ENCODE peak calls at places on chromosomes 16 and 17, in eight cellular contexts. One of them, this sample, is unnamed. For H3K4me1, the result is how much of the 10 kb centered on the place peaks cover.

GRCh38 chr17:74480290-74480689 is 13.9 kb downstream of the CD300A start:
- DNase-seq in stomach: no peak
- DNase-seq in ovary: no peak
- DNase-seq in A549: no peak
- DNase-seq in esophagus muscularis mucosa: no peak
- DNase-seq in K562: no peak
- DNase-seq in suprapubic skin: no peak
- DNase-seq in tibial nerve: no peak
- DNase-seq in this sample: no peak

GRCh38 chr17:75439287-75439686 is 17.1 kb upstream of the TMEM94 start:
- DNase-seq in stomach: no peak
- DNase-seq in ovary: no peak
- DNase-seq in A549: peak
- DNase-seq in esophagus muscularis mucosa: no peak
- DNase-seq in K562: no peak
- DNase-seq in suprapubic skin: no peak
- DNase-seq in tibial nerve: no peak
- DNase-seq in this sample: no peak

GRCh38 chr16:27495191-27495590 is 54.5 kb downstream of the GTF3C1 start:
- DNase-seq in stomach: no peak
- DNase-seq in ovary: peak
- DNase-seq in A549: no peak
- DNase-seq in esophagus muscularis mucosa: no peak
- DNase-seq in K562: no peak
- DNase-seq in suprapubic skin: no peak
- DNase-seq in tibial nerve: peak
- DNase-seq in this sample: peak

GRCh38 chr17:79664925-79665738 is 54.3 kb upstream of the RBFOX3 start:
- DNase-seq in stomach: peak
- DNase-seq in ovary: peak
- DNase-seq in A549: no peak
- DNase-seq in esophagus muscularis mucosa: no peak
- DNase-seq in K562: no peak
- DNase-seq in suprapubic skin: peak
- DNase-seq in tibial nerve: peak
- DNase-seq in this sample: peak

GRCh38 chr16:64586756-64587155 is 535.1 kb downstream of the CDH11 start:
- DNase-seq in stomach: no peak
- DNase-seq in ovary: no peak
- DNase-seq in A549: no peak
- DNase-seq in esophagus muscularis mucosa: no peak
- DNase-seq in K562: no peak
- DNase-seq in suprapubic skin: no peak
- DNase-seq in tibial nerve: no peak
- DNase-seq in this sample: no peak

GRCh38 chr17:31060814-31061550 is 33.8 kb upstream of the NF1 start:
- DNase-seq in stomach: no peak
- DNase-seq in ovary: no peak
- DNase-seq in A549: no peak
- DNase-seq in esophagus muscularis mucosa: no peak
- DNase-seq in K562: no peak
- DNase-seq in suprapubic skin: no peak
- DNase-seq in tibial nerve: no peak
- DNase-seq in this sample: no peak

GRCh38 chr16:23071202-23072083 is 77.8 kb downstream of the USP31 start:
- DNase-seq in stomach: no peak
- DNase-seq in ovary: peak
- DNase-seq in A549: no peak
- DNase-seq in esophagus muscularis mucosa: peak
- DNase-seq in K562: no peak
- DNase-seq in suprapubic skin: no peak
- DNase-seq in tibial nerve: no peak
- DNase-seq in this sample: no peak

GRCh38 chr17:62797959-62798358 is 10.2 kb downstream of the MARCHF10 start:
- DNase-seq in stomach: no peak
- DNase-seq in ovary: no peak
- DNase-seq in A549: no peak
- DNase-seq in esophagus muscularis mucosa: no peak
- DNase-seq in K562: no peak
- DNase-seq in suprapubic skin: no peak
- DNase-seq in tibial nerve: no peak
- DNase-seq in this sample: no peak

GRCh38 chr16:87264634-87265033 is 52.6 kb downstream of the C16orf95 start:
- DNase-seq in stomach: peak
- DNase-seq in ovary: no peak
- DNase-seq in A549: no peak
- DNase-seq in esophagus muscularis mucosa: no peak
- DNase-seq in K562: no peak
- DNase-seq in suprapubic skin: no peak
- DNase-seq in tibial nerve: no peak
- DNase-seq in this sample: no peak

GRCh38 chr17:57293077-57293476 is 36.8 kb downstream of the MSI2 start:
- DNase-seq in stomach: no peak
- DNase-seq in ovary: no peak
- DNase-seq in A549: no peak
- DNase-seq in esophagus muscularis mucosa: no peak
- DNase-seq in K562: no peak
- DNase-seq in suprapubic skin: no peak
- DNase-seq in tibial nerve: no peak
- DNase-seq in this sample: no peak

GRCh38 chr17:57294629-57295501 is 38.5 kb downstream of the MSI2 start:
- DNase-seq in stomach: no peak
- DNase-seq in ovary: no peak
- DNase-seq in A549: peak
- DNase-seq in esophagus muscularis mucosa: no peak
- DNase-seq in K562: no peak
- DNase-seq in suprapubic skin: no peak
- DNase-seq in tibial nerve: no peak
- DNase-seq in this sample: no peak

GRCh38 chr17:57294075-57294474 is 37.8 kb downstream of the MSI2 start:
- DNase-seq in stomach: no peak
- DNase-seq in ovary: no peak
- DNase-seq in A549: no peak
- DNase-seq in esophagus muscularis mucosa: no peak
- DNase-seq in K562: no peak
- DNase-seq in suprapubic skin: no peak
- DNase-seq in tibial nerve: no peak
- DNase-seq in this sample: no peak

GRCh38 chr17:57296231-57296630 is 39.9 kb downstream of the MSI2 start:
- DNase-seq in stomach: no peak
- DNase-seq in ovary: no peak
- DNase-seq in A549: no peak
- DNase-seq in esophagus muscularis mucosa: no peak
- DNase-seq in K562: no peak
- DNase-seq in suprapubic skin: no peak
- DNase-seq in tibial nerve: no peak
- DNase-seq in this sample: no peak

DNA sequence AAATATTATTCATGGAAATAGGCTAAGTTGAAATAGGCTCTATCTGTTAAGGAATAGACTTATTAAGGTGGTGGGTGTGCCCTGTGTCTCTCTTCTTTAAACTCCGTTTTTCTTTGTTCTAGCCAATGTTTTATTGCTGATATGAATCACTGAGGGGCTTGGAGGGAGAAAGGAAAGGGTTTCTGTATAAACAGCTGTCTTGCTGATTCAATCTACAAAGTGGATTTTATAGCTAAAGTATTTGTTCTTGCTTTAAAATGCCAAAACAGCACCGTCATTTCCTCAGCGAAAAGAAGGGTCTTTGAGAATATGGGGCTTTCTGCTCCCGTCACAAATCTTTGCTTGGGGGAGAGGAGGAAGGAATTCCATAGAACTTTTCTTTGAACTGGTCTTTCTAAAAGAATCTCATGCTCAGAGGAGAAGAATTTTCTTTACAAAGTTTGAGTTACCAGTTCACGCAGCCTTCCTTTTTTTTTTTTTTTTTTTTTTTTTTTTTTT is 39.3 kb downstream of the MSI2 start:
- DNase-seq in stomach: no peak
- DNase-seq in ovary: no peak
- DNase-seq in A549: peak
- DNase-seq in esophagus muscularis mucosa: no peak
- DNase-seq in K562: no peak
- DNase-seq in suprapubic skin: no peak
- DNase-seq in tibial nerve: no peak
- DNase-seq in this sample: no peak
- TF ChIP-seq EP300 in stomach: no peak
- TF ChIP-seq EP300 in ovary: no peak
- TF ChIP-seq EP300 in A549: no peak
- TF ChIP-seq EP300 in esophagus muscularis mucosa: no peak
- TF ChIP-seq EP300 in K562: no peak
- TF ChIP-seq EP300 in suprapubic skin: no peak
- TF ChIP-seq EP300 in tibial nerve: no peak
- TF ChIP-seq EP300 in this sample: no peak

GRCh38 chr16:85136213-85136704 is 24.0 kb upstream of the CIBAR2 start:
- DNase-seq in stomach: no peak
- DNase-seq in ovary: no peak
- DNase-seq in A549: no peak
- DNase-seq in esophagus muscularis mucosa: no peak
- DNase-seq in K562: no peak
- DNase-seq in suprapubic skin: no peak
- DNase-seq in tibial nerve: no peak
- DNase-seq in this sample: peak

GRCh38 chr16:85134794-85135153 is 22.5 kb upstream of the CIBAR2 start:
- DNase-seq in stomach: no peak
- DNase-seq in ovary: no peak
- DNase-seq in A549: no peak
- DNase-seq in esophagus muscularis mucosa: no peak
- DNase-seq in K562: peak
- DNase-seq in suprapubic skin: no peak
- DNase-seq in tibial nerve: no peak
- DNase-seq in this sample: no peak

GRCh38 chr16:85132456-85133289 is 20.4 kb upstream of the CIBAR2 start:
- DNase-seq in stomach: no peak
- DNase-seq in ovary: no peak
- DNase-seq in A549: no peak
- DNase-seq in esophagus muscularis mucosa: no peak
- DNase-seq in K562: no peak
- DNase-seq in suprapubic skin: no peak
- DNase-seq in tibial nerve: no peak
- DNase-seq in this sample: no peak

GRCh38 chr16:85133290-85133599 is 21.0 kb upstream of the CIBAR2 start:
- DNase-seq in stomach: no peak
- DNase-seq in ovary: no peak
- DNase-seq in A549: no peak
- DNase-seq in esophagus muscularis mucosa: no peak
- DNase-seq in K562: no peak
- DNase-seq in suprapubic skin: no peak
- DNase-seq in tibial nerve: no peak
- DNase-seq in this sample: no peak

DNA sequence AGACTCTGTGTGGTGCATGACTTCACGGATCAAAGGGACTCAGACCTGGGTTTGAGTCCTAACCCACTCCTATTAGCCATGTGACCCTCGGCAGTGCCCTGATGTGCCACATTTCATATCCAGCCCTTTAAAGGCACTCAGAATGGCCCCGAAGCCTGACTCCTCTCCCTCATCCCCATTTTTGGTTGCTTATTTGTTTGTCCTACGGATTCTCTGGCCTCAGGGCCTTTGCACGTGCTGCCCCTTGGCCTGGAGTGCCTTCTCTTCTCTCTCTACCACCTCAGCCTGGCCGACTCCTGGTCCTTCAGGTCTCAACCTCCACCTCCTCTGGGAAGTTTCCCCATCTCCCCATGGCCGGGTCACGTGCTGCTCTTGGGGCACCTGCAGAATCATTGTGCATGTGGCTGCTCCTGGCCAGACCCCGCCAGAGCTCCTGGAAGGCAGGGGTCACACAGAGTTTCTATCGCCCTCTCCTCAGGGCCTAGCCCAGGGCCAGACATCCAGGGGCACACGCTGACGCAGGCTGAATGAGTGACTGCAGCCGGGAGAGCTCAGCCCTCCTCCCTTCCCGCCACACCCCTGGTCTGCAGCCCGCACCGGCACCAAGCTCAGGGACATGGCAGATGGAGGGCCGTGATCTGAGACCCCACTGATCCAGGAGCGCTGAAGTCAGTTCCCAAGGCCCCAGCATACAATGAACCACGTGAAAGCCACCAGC is 22.0 kb upstream of the CIBAR2 start:
- DNase-seq in stomach: no peak
- DNase-seq in ovary: no peak
- DNase-seq in A549: no peak
- DNase-seq in esophagus muscularis mucosa: no peak
- DNase-seq in K562: no peak
- DNase-seq in suprapubic skin: no peak
- DNase-seq in tibial nerve: no peak
- DNase-seq in this sample: no peak
- H3K4me1 ChIP-seq in stomach: under half
- H3K4me1 ChIP-seq in ovary: under half
- H3K4me1 ChIP-seq in A549: under half
- H3K4me1 ChIP-seq in esophagus muscularis mucosa: half or more
- H3K4me1 ChIP-seq in K562: under half
- H3K4me1 ChIP-seq in suprapubic skin: under half
- H3K4me1 ChIP-seq in tibial nerve: half or more
- H3K4me1 ChIP-seq in this sample: half or more

GRCh38 chr16:51141541-51141940 is 9.5 kb downstream of the SALL1 start:
- DNase-seq in stomach: no peak
- DNase-seq in ovary: no peak
- DNase-seq in A549: no peak
- DNase-seq in esophagus muscularis mucosa: no peak
- DNase-seq in K562: no peak
- DNase-seq in suprapubic skin: no peak
- DNase-seq in tibial nerve: no peak
- DNase-seq in this sample: no peak

GRCh38 chr16:51137097-51137496 is 14.0 kb downstream of the SALL1 start:
- DNase-seq in stomach: no peak
- DNase-seq in ovary: no peak
- DNase-seq in A549: no peak
- DNase-seq in esophagus muscularis mucosa: no peak
- DNase-seq in K562: no peak
- DNase-seq in suprapubic skin: no peak
- DNase-seq in tibial nerve: no peak
- DNase-seq in this sample: no peak

GRCh38 chr16:51139568-51139967 is 11.5 kb downstream of the SALL1 start:
- DNase-seq in stomach: no peak
- DNase-seq in ovary: no peak
- DNase-seq in A549: no peak
- DNase-seq in esophagus muscularis mucosa: no peak
- DNase-seq in K562: no peak
- DNase-seq in suprapubic skin: no peak
- DNase-seq in tibial nerve: no peak
- DNase-seq in this sample: no peak

GRCh38 chr16:51143166-51143565 is 7.9 kb downstream of the SALL1 start:
- DNase-seq in stomach: no peak
- DNase-seq in ovary: no peak
- DNase-seq in A549: no peak
- DNase-seq in esophagus muscularis mucosa: no peak
- DNase-seq in K562: no peak
- DNase-seq in suprapubic skin: no peak
- DNase-seq in tibial nerve: no peak
- DNase-seq in this sample: no peak

GRCh38 chr16:51140112-51140511 is 11.0 kb downstream of the SALL1 start:
- DNase-seq in stomach: no peak
- DNase-seq in ovary: no peak
- DNase-seq in A549: no peak
- DNase-seq in esophagus muscularis mucosa: no peak
- DNase-seq in K562: no peak
- DNase-seq in suprapubic skin: no peak
- DNase-seq in tibial nerve: no peak
- DNase-seq in this sample: no peak
- TF ChIP-seq CTCF in stomach: no peak
- TF ChIP-seq CTCF in ovary: no peak
- TF ChIP-seq CTCF in A549: no peak
- TF ChIP-seq CTCF in esophagus muscularis mucosa: no peak
- TF ChIP-seq CTCF in K562: no peak
- TF ChIP-seq CTCF in suprapubic skin: no peak
- TF ChIP-seq CTCF in tibial nerve: no peak
- TF ChIP-seq CTCF in this sample: no peak

GRCh38 chr16:67154578-67155304 is 3.9 kb upstream of the B3GNT9 start:
- DNase-seq in stomach: no peak
- DNase-seq in ovary: no peak
- DNase-seq in A549: no peak
- DNase-seq in esophagus muscularis mucosa: no peak
- DNase-seq in K562: no peak
- DNase-seq in suprapubic skin: peak
- DNase-seq in tibial nerve: no peak
- DNase-seq in this sample: no peak
- TF ChIP-seq EP300 in stomach: no peak
- TF ChIP-seq EP300 in ovary: no peak
- TF ChIP-seq EP300 in A549: no peak
- TF ChIP-seq EP300 in esophagus muscularis mucosa: no peak
- TF ChIP-seq EP300 in K562: no peak
- TF ChIP-seq EP300 in suprapubic skin: no peak
- TF ChIP-seq EP300 in tibial nerve: no peak
- TF ChIP-seq EP300 in this sample: no peak

This sample was measured in sigmoid colon.